ENCODE peak calls at places on chromosomes 12 and 14, in four cellular contexts. F is GM10248, U is GM23338, C is left ventricle myocardium inferior. T is an unnamed sample.

GRCh38 chr12:94798107-94798506 is 147.8 kb upstream of the TMCC3 start:
- DNase-seq in U (no peak), F (no peak), C (no peak), T (no peak)

GRCh38 chr14:68661226-68662225 is 131.3 kb downstream of the ZFP36L1 start:
- DNase-seq in U (no peak), C (no peak), F (no peak), T (no peak)

GRCh38 chr12:131436922-131437705 is 273.8 kb upstream of the SFSWAP start:
- DNase-seq in F (no peak), U (peak), C (no peak), T (no peak)

GRCh38 chr14:84298738-84299137 is 1231.2 kb upstream of the FLRT2 start:
- DNase-seq in C (no peak), F (no peak), U (no peak), T (no peak)

GRCh38 chr14:36514278-36515104 is 5.5 kb downstream of the NKX2-1 start:
- DNase-seq in C (no peak), U (peak), F (peak), T (no peak)

GRCh38 chr12:12511895-12512674 is 50.6 kb downstream of the DUSP16 start:
- DNase-seq in C (no peak), U (no peak), F (no peak), T (no peak)

GRCh38 chr14:89444536-89445125 is 27.6 kb upstream of the FOXN3 start:
- DNase-seq in F (no peak), U (no peak), C (no peak), T (peak)

GRCh38 chr14:51828017-51828797 is 32.2 kb upstream of the GNG2 start:
- DNase-seq in U (no peak), F (peak), C (peak), T (peak)

GRCh38 chr12:83904175-83904574 is 1008.4 kb downstream of the SLC6A15 start:
- DNase-seq in U (no peak), C (no peak), F (no peak), T (no peak)

GRCh38 chr14:100077441-100077840 is 12.2 kb downstream of the EVL start:
- DNase-seq in U (no peak), F (no peak), C (no peak), T (no peak)

GRCh38 chr14:92649934-92650545 is 98.4 kb downstream of the LGMN start:
- DNase-seq in U (no peak), F (no peak), C (peak), T (peak)

GRCh38 chr12:65524666-65525065 is 246.2 kb downstream of the MSRB3 start:
- DNase-seq in F (no peak), U (no peak), C (no peak), T (peak)

GRCh38 chr12:85874064-85874463 is at the start of gene NTS:
- DNase-seq in C (no peak), U (peak), F (no peak), T (peak)

GRCh38 chr12:31736472-31736871 is 7.7 kb upstream of the AMN1 start:
- DNase-seq in C (no peak), U (no peak), F (no peak), T (peak)

GRCh38 chr14:98292191-98292590 is 979.8 kb downstream of the BCL11B start:
- DNase-seq in C (no peak), F (no peak), U (no peak), T (no peak)

GRCh38 chr14:90551070-90551704 is 154.4 kb downstream of the CALM1 start:
- DNase-seq in F (no peak), C (no peak), U (no peak), T (peak)

GRCh38 chr12:132404956-132405741 is 75.8 kb upstream of the GALNT9 start:
- DNase-seq in U (no peak), C (peak), F (no peak), T (no peak)

GRCh38 chr12:29241821-29242591 is 92.9 kb downstream of the FAR2 start:
- DNase-seq in C (no peak), U (peak), F (peak), T (peak)

GRCh38 chr14:33073023-33073422 is 134.3 kb downstream of the NPAS3 start:
- DNase-seq in U (no peak), F (no peak), C (no peak), T (no peak)

GRCh38 chr12:104467346-104467837 is 10.6 kb downstream of the CHST11 start:
- DNase-seq in F (no peak), C (no peak), U (no peak), T (no peak)

GRCh38 chr12:124686885-124687694 is 119.7 kb upstream of the NCOR2 start:
- DNase-seq in F (no peak), C (no peak), U (no peak), T (no peak)

GRCh38 chr12:91513354-91513753 is 330.7 kb upstream of the DCN start:
- DNase-seq in C (no peak), F (no peak), U (no peak), T (peak)

GRCh38 chr12:66549050-66549389 is 129.9 kb downstream of the GRIP1 start:
- DNase-seq in C (no peak), F (no peak), U (no peak), T (no peak)

GRCh38 chr12:66550626-66551025 is 128.2 kb downstream of the GRIP1 start:
- DNase-seq in U (no peak), F (no peak), C (no peak), T (peak)

GRCh38 chr12:66552753-66553152 is 126.1 kb downstream of the GRIP1 start:
- DNase-seq in U (no peak), F (no peak), C (no peak), T (peak)

DNA sequence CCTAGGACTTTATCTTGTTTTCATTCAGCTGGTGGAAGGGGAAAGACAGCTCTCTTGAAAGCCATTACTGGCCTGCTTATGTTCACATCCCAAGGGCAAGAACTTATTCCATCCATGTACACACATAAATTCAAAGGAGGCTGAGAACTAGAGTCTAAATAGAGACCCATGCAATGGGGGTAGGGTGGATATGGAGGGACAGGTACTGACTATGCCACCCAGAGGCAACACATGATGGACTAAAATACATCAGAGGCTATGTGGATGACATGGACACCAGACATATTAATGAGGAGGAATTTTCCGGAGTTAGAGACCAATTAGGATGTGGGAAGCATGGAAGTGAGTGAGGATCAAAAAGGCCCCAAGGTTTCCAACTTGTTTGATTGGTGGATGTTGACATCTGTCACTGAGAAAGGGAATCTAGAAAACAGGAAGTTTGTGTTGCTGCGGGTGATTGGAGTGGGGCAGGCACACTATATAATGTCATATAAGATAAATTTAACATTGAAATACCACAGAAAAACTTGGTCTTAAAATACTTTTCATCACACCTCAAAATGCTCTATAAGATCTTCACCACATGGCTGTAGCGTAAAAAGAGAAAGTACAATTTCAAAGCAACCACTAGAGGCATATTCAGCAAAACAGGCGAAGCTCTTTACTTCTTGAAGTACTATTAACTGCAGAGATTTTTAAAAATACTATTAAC is 130.4 kb downstream of the GRIP1 start:
- DNase-seq in F (no peak), C (no peak), U (peak), T (peak)
- TF ChIP-seq CTCF in F (peak), C (peak), U (peak), T (peak)

GRCh38 chr12:67107235-67107634 is 161.9 kb upstream of the CAND1 start:
- DNase-seq in U (no peak), F (no peak), C (no peak), T (no peak)

GRCh38 chr12:67111182-67111581 is 158.0 kb upstream of the CAND1 start:
- DNase-seq in C (no peak), F (no peak), U (no peak), T (no peak)

DNA sequence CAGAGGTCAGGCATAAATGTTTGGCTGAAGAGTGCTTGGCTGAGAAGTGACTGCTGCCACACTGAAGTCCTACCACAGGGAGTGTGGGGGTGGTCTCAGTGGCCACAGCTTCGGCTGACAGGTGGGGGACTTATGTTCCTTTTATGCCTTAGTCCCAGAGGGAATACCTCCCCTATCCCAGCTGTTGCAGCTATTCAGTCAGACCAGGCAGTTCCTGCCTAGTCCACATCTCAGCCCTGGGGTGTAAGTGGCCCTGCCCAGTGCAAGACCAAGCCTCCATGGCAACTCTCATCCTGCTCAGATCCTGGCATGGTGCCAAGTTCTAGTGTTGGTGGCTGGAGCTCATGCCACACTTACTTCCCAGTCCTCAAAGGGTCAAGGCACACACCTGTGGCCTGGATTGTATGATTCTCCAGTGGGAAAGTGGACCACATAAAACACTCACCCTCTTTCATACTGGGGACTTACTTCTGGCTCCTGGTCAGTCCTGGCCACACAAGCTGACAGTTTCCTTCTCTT is 161.3 kb upstream of the CAND1 start:
- DNase-seq in U (no peak), F (no peak), C (no peak), T (no peak)
- TF ChIP-seq CTCF in U (no peak), F (no peak), C (no peak), T (no peak)

GRCh38 chr12:112418596-112419268 is at the start of gene PTPN11:
- DNase-seq in U (peak), F (peak), C (peak), T (peak)
- TF ChIP-seq CTCF in U (peak), F (peak), C (peak), T (no peak)

DNA sequence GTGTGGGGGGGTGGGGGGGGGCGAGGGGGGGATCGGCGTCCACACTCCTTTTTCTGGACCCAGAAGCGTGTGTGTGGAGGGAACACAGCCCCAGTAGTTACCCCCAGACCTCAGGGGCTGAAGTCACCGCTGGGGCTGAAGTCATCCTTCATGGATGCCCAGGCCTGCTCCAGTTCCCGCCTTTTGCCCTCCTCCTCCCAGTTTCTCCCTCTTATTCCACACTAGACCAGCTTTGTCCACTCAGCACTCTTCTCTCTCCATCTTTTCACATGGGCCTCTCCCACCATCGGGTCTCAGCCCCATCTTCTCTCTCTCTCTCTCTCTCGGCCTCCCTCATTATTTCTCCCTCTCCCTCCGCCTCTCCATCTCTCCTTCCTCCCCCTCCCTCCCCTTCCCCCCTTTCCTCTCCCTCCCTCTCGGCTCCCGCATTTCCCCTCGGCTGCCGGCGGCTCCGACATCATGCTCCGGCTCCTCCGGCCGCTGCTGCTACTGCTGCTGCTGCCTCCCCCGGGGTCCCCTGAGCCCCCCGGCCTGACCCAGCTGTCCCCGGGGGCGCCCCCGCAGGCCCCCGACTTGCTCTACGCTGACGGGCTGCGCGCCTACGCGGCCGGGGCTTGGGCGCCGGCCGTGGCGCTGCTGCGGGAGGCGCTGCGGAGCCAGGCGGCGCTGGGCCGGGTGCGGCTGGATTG is at the start of gene P3H3:
- DNase-seq in U (peak), F (no peak), C (peak), T (peak)
- TF ChIP-seq CTCF in U (no peak), F (peak), C (no peak), T (no peak)

GRCh38 chr12:80261403-80261802 is 162.1 kb downstream of the OTOGL start:
- DNase-seq in U (no peak), C (no peak), F (no peak), T (no peak)
- TF ChIP-seq CTCF in U (no peak), C (no peak), F (no peak), T (no peak)

GRCh38 chr12:21607701-21608100 is 3.1 kb upstream of the GYS2 start:
- DNase-seq in C (no peak), U (peak), F (no peak), T (peak)
- TF ChIP-seq CTCF in C (peak), U (peak), F (peak), T (peak)